ENCODE peak calls at places on chromosomes 11 and 22, in six cellular contexts. O, P, W, S, F and H are unnamed samples.

GRCh38 chr11:77642228-77642627 is 4.6 kb upstream of the CLNS1A start:
- DNase-seq in O (no peak), P (no peak), W (no peak), S (no peak), F (no peak), H (no peak)

GRCh38 chr11:128908391-128909246 is 17.5 kb downstream of the KCNJ5 start:
- DNase-seq in O (peak), P (peak), W (peak), S (peak), F (peak), H (no peak)

GRCh38 chr11:71329165-71329510 is 76.8 kb upstream of the SHANK2 start:
- DNase-seq in O (peak), P (no peak), W (no peak), S (no peak), F (no peak), H (no peak)

GRCh38 chr11:26741036-26741435 is 19.2 kb upstream of the SLC5A12 start:
- DNase-seq in O (no peak), P (no peak), W (no peak), S (no peak), F (no peak), H (peak)

GRCh38 chr11:36475192-36475591 is 34.9 kb downstream of the TRAF6 start:
- DNase-seq in O (no peak), P (no peak), W (no peak), S (no peak), F (no peak), H (no peak)

GRCh38 chr11:61497876-61498275 is 10.7 kb upstream of the LRRC10B start:
- DNase-seq in O (no peak), P (no peak), W (no peak), S (no peak), F (no peak), H (no peak)

GRCh38 chr11:91435694-91436375 is 788.8 kb upstream of the FAT3 start:
- DNase-seq in O (no peak), P (no peak), W (peak), S (no peak), F (no peak), H (peak)

GRCh38 chr11:27004103-27004502 is 10.2 kb downstream of the FIBIN start:
- DNase-seq in O (no peak), P (no peak), W (no peak), S (no peak), F (no peak), H (no peak)

GRCh38 chr11:83011333-83012167 is 60.1 kb downstream of the RAB30 start:
- DNase-seq in O (no peak), P (no peak), W (no peak), S (no peak), F (no peak), H (no peak)

GRCh38 chr22:39205344-39206021 is 39.3 kb downstream of the PDGFB start:
- DNase-seq in O (no peak), P (no peak), W (peak), S (no peak), F (no peak), H (no peak)

GRCh38 chr22:19292262-19293230 is 1.0 kb upstream of the CLTCL1 start:
- DNase-seq in O (peak), P (peak), W (no peak), S (peak), F (peak), H (no peak)

GRCh38 chr11:128476729-128477128 is 110.6 kb downstream of the ETS1 start:
- DNase-seq in O (no peak), P (no peak), W (no peak), S (no peak), F (no peak), H (no peak)

GRCh38 chr11:75597636-75598035 is 35.6 kb downstream of the SERPINH1 start:
- DNase-seq in O (no peak), P (no peak), W (peak), S (no peak), F (no peak), H (peak)

GRCh38 chr11:46485852-46486443 is 94.4 kb upstream of the CHRM4 start:
- DNase-seq in O (no peak), P (no peak), W (no peak), S (no peak), F (no peak), H (no peak)

DNA sequence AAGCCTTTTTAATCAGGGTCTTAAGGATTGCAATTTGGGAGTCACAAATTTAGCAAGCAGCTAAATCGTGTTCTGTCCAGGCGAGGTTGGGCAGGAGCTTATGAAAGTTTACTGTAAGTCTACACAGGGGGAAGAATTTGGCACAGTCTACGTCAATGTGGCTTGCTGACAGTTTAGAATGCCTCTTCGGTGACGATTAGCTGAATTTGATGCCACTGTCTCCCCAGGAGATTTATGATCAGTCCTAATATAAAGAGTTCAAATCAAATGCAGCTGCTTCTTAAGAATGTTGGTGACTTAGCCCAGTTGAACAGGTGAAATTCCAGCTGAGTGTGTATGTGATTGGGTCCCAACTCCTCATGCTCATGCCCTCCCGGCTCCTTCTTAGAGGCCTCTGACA is 114.2 kb upstream of the CLPB start:
- DNase-seq in O (no peak), P (no peak), W (no peak), S (no peak), F (no peak), H (peak)
- H3K27ac ChIP-seq in O (peak), P (no peak), W (no peak), S (no peak), F (no peak), H (no peak)

GRCh38 chr11:114296190-114296978 is at the start of gene NNMT:
- DNase-seq in O (peak), P (peak), W (peak), S (peak), F (peak), H (no peak)
- H3K27ac ChIP-seq in O (peak), P (peak), W (peak), S (peak), F (peak), H (no peak)

DNA sequence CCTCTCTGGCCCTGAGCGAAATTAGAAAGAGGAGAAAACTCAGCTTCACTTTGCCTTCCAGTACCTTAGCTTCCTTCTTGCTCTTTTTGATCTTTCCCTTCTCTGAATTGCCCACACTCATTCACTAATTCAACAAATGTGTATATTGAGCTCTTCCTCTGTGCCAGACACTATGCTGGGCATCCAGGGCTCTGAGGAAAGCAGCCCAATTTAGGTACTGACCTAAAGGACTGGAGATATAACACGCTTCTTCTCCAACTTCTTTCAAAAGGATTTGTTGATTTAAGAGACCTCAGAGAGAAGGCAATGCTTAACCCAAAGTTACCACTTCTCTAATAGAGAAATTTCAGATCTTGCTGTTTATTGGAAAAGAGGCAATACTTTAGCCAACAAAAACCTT is 103.6 kb downstream of the TMPRSS5 start:
- DNase-seq in O (no peak), P (no peak), W (no peak), S (no peak), F (no peak), H (no peak)
- H3K27ac ChIP-seq in O (peak), P (peak), W (no peak), S (no peak), F (no peak), H (no peak)

GRCh38 chr11:126419801-126420729 is 64.6 kb downstream of the ST3GAL4 start:
- DNase-seq in O (no peak), P (no peak), W (no peak), S (no peak), F (no peak), H (no peak)
- H3K27ac ChIP-seq in O (no peak), P (no peak), W (no peak), S (peak), F (peak), H (no peak)

DNA sequence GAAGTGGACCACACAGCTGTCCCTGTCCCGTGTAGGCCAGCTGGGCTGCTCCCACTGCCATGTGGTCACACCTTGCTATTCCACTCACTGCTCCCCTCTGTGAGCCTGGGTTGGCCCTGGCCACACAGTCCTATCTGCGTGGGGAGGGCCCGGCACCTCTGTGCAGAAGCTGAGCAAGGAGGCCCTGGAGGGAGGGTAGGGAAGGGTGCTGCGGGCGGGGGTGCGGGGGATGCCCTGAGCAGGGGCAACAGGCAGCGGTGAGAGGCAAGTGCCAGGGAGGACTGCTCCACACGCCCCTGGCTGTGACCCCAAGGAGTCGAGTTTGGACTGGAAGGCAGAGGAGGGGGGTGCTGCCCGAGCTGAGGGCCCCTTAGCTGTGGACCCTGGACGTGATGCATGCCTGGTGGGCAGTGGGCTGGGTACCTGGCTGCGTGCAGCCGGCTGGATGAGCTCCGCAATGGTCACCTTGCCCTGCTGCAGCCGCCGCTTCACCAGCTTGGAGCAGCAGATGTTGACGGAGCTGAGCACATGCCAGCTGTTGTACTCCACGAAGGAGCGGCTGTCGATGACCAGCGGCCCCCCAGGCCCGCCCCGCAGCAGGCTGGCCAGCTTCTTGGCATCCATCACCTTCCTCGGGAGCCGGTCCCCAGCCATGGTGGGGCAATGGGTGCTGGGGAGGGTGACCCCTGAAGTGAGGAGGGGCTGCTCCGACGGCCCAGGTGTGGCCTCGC is 6.7 kb downstream of the DUSP8 start:
- DNase-seq in O (peak), P (no peak), W (no peak), S (no peak), F (no peak), H (no peak)
- H3K27ac ChIP-seq in O (no peak), P (peak), W (no peak), S (peak), F (no peak), H (no peak)

DNA sequence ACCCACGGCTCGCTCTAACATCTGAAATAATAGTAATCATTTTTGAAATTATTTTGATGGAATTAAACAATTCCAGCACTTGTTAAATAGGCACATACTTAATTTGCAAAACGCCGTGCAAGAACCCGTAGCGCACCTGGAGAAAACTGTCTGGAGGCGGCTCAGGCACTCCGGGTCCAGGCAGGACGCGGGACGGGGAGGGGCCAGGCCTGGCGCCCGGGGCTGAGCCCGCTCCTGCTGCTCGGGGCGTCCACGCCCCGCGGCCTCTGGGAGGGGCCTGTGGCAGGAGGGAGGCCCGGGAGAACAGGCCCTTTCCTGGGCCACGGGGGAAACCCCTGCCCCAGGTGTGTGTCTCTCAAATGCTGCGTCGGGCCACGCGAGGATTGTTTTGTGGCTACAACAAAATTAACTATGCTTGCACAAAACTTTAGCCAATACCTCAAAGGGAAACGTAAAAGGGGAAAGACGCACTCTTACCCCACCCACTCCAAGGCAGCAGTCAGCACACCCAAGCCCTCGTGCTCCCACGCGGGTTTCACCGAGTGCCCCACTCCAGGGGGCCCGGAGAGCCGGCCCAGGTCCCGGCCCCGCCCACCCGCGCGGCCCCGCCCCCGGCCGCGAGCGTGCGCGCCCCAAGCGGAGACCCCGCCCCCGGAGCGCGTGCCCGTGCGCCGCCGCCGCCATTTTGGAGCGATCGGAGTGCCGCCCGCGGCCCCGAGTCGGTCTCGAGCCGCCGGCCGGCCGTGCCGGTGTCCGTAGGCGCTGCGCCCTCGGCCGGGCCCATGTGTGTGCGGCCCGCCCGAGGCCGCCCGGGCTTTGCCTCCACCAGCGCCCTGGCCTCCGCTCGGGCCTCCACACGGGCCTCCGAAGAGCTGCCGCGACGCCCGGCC is at the start of gene PPP6R2:
- DNase-seq in O (peak), P (peak), W (peak), S (peak), F (peak), H (peak)
- H3K27ac ChIP-seq in O (peak), P (peak), W (peak), S (peak), F (peak), H (peak)

GRCh38 chr11:122711362-122711761 is 55.8 kb downstream of the UBASH3B start:
- DNase-seq in O (no peak), P (no peak), W (no peak), S (no peak), F (no peak), H (no peak)
- H3K27ac ChIP-seq in O (no peak), P (no peak), W (no peak), S (no peak), F (no peak), H (peak)

DNA sequence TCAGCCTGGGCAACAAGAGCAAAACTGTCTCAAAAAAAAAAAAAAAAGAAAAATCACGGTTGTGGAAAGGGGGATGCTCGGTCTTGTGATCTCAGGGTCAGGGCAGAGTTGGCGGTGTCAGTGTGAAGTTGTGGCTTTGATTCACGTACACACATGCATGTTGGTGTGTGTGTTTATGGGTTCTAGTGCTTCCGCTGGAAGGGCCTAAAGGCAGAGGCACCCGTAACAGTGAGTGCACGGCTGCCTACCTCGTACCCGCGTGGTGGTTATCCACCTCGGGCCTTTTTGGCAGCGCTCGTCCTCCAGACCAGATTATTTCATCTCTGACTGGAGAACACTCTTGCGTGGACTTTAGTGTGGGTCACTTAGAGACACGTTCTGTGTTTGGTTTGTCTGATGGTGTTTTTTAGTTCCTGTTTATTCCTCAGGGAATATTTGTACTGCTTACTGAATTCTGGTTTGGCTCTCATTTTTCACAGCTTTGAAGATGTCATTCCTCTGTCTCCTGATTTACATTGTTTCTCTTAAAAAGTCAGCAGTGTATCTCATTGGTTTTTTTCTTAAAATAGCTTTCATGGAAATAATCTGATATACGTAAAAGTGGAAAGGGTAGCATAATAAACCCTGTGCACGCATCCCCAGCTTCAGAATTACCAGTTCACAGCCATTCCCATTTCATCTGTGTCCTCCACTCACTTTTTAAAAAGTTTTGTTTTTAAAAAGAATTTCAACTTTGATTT is 15.6 kb downstream of the ZBED4 start:
- DNase-seq in O (no peak), P (no peak), W (no peak), S (no peak), F (no peak), H (no peak)
- H3K27ac ChIP-seq in O (no peak), P (no peak), W (no peak), S (no peak), F (no peak), H (no peak)

GRCh38 chr22:48929276-48929790 is 898.3 kb downstream of the BRD1 start:
- DNase-seq in O (no peak), P (no peak), W (no peak), S (no peak), F (no peak), H (no peak)

GRCh38 chr22:48927591-48927990 is 900.1 kb downstream of the BRD1 start:
- DNase-seq in O (no peak), P (no peak), W (no peak), S (no peak), F (no peak), H (no peak)

GRCh38 chr22:48934446-48934845 is 893.2 kb downstream of the BRD1 start:
- DNase-seq in O (no peak), P (no peak), W (no peak), S (no peak), F (no peak), H (no peak)

GRCh38 chr22:48926663-48927062 is 901.0 kb downstream of the BRD1 start:
- DNase-seq in O (no peak), P (no peak), W (no peak), S (no peak), F (no peak), H (no peak)

DNA sequence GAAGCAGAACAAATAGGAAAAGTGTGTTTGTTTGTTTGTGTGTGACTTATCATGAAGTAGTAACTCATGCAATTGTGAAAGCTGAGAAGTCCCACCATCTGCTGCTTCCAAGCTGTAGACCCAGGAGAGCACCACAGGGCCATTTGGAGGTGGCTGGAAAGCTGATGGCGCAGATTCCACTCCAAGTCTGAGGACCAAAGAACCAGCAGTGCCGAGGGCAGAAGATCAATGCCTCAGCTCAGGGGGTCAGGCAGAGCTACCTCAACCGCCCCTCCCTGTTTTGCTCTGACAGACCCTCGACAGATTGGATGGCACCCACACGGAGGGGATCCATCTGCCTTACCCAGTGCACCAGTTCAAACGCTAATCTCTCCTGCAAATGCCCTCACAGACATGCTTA is 896.2 kb downstream of the BRD1 start:
- DNase-seq in O (no peak), P (no peak), W (no peak), S (no peak), F (no peak), H (no peak)
- H3K27ac ChIP-seq in O (no peak), P (no peak), W (no peak), S (no peak), F (no peak), H (no peak)

DNA sequence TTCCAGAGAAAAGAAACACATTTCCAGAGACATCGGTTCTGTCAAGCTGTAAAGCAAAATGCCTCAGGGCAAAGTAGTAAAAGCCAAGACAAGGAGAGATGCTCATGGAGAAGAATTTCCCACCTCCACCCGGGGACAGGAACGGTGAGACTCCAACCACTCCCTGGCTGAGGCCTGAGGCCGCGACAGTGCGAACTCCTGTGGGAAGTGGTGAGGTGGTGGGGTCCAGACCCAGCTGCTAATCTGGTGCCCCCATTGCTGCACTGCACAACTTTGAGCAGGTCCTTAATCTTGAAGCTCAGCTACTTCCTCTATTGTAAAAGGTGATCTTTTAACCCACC is 83.8 kb downstream of the ZC3H12C start:
- DNase-seq in O (no peak), P (no peak), W (no peak), S (no peak), F (no peak), H (no peak)
- H3K27ac ChIP-seq in O (no peak), P (no peak), W (peak), S (no peak), F (no peak), H (peak)